ENCODE peak calls at places on chromosomes 2 and 18, in five cellular contexts. C, T, Y, F and Q are unnamed samples.

GRCh38 chr2:196176142-196176738 is 4.9 kb upstream of the STK17B start:
- DNase-seq in Y (no peak), T (no peak), C (no peak), F (no peak), Q (no peak)

GRCh38 chr2:96083064-96083889 is 33.1 kb downstream of the ADRA2B start:
- DNase-seq in F (peak; percentile 80), C (no peak), Y (no peak), T (no peak), Q (no peak)

GRCh38 chr2:102520009-102520408 is 47.0 kb downstream of the SLC9A4 start:
- DNase-seq in Y (peak; percentile 20), T (no peak), F (no peak), C (peak; percentile 56), Q (no peak)

GRCh38 chr2:237321746-237322145 is 92.2 kb downstream of the COL6A3 start:
- DNase-seq in F (no peak), C (no peak), Y (no peak), T (no peak), Q (no peak)

GRCh38 chr2:183117226-183117625 is 7.0 kb upstream of the NUP35 start:
- DNase-seq in Y (no peak), F (no peak), T (no peak), C (no peak), Q (no peak)

GRCh38 chr2:96100893-96101304 is 15.5 kb downstream of the ADRA2B start:
- DNase-seq in C (no peak), T (no peak), Y (no peak), F (no peak), Q (peak; percentile 45)

GRCh38 chr2:24517247-24517646 is 26.2 kb downstream of the NCOA1 start:
- DNase-seq in Y (no peak), T (no peak), C (no peak), F (no peak), Q (no peak)

GRCh38 chr18:70454705-70455322 is 166.0 kb downstream of the SOCS6 start:
- DNase-seq in T (no peak), F (no peak), C (peak; percentile 71), Y (peak; percentile 30), Q (no peak)